ENCODE peak calls at places on chromosomes 7 and 10, in four cellular contexts. W is activated T-cell treated with anti-CD3 and anti-CD28 coated beads, Interleukin-2, amount 50 U/mL, for 72 hours; A is head of caudate nucleus; Z is activated CD8-positive, alpha-beta memory T cell treated with anti-CD3 and anti-CD28 coated beads for 48 hours. N is an unnamed sample.

GRCh38 chr10:79070091-79070610 is 1.4 kb downstream of the ZMIZ1 start:
- DNase-seq in Z (no peak), W (peak; percentile 37), A (peak; percentile 69), N (no peak)

GRCh38 chr7:44981035-44981706 is 2.4 kb upstream of the MYO1G start:
- DNase-seq in Z (no peak), A (no peak), W (peak; percentile 65), N (no peak)

GRCh38 chr10:77763453-77764430 is 126.1 kb upstream of the KCNMA1 start:
- DNase-seq in Z (no peak), W (no peak), A (no peak), N (no peak)

GRCh38 chr7:22885824-22886255 is 63.2 kb upstream of the TOMM7 start:
- DNase-seq in A (peak; percentile 40), Z (peak; percentile 27), W (peak; percentile 74), N (peak; percentile 76)

GRCh38 chr7:149809215-149809614 is 29.0 kb upstream of the ZNF862 start:
- DNase-seq in A (no peak), W (no peak), Z (no peak), N (no peak)

GRCh38 chr10:93746844-93747284 is 10.9 kb upstream of the LGI1 start:
- DNase-seq in A (peak; percentile 56), W (no peak), Z (no peak), N (no peak)

GRCh38 chr7:120874722-120875121 is 16.8 kb upstream of the TSPAN12 start:
- DNase-seq in A (no peak), W (no peak), Z (no peak), N (no peak)

GRCh38 chr7:80145780-80146422 is 11.3 kb downstream of the GNAI1 start:
- DNase-seq in W (no peak), Z (no peak), A (no peak), N (no peak)

GRCh38 chr7:98563183-98563495 is 53.9 kb upstream of the NPTX2 start:
- DNase-seq in Z (no peak), A (no peak), W (no peak), N (no peak)

GRCh38 chr7:36939816-36940215 is 215.5 kb upstream of the AOAH start:
- DNase-seq in W (no peak), Z (no peak), A (no peak), N (no peak)

GRCh38 chr7:105538349-105538748 is 6.3 kb downstream of the RINT1 start:
- DNase-seq in Z (no peak), A (no peak), W (no peak), N (no peak)

GRCh38 chr10:132479603-132480221 is 57.9 kb upstream of the INPP5A start:
- DNase-seq in Z (no peak), A (no peak), W (no peak), N (no peak)

GRCh38 chr10:63236113-63236935 is 103.2 kb downstream of the NRBF2 start:
- DNase-seq in W (peak; percentile 19), A (no peak), Z (no peak), N (no peak)

GRCh38 chr10:118238573-118239240 is 103.4 kb downstream of the FAM204A start:
- DNase-seq in W (no peak), A (no peak), Z (no peak), N (peak; percentile 13)

GRCh38 chr10:111598433-111599059 is 521.7 kb downstream of the ADRA2A start:
- DNase-seq in W (peak; percentile 40), A (peak; percentile 77), Z (peak; percentile 10), N (peak; percentile 8)

GRCh38 chr7:1049801-1050200 is 5.5 kb downstream of the GPR146 start:
- DNase-seq in W (no peak), Z (no peak), A (no peak), N (no peak)

GRCh38 chr7:128017460-128017859 is 13.8 kb downstream of the LRRC4 start:
- DNase-seq in A (peak; percentile 70), Z (no peak), W (no peak), N (no peak)

GRCh38 chr7:115047968-115048720 is 126.2 kb downstream of the MDFIC start:
- DNase-seq in Z (no peak), W (no peak), A (no peak), N (no peak)

GRCh38 chr7:9711259-9711658 is 1262.4 kb upstream of the PHF14 start:
- DNase-seq in Z (no peak), W (no peak), A (no peak), N (no peak)

GRCh38 chr7:134362587-134363483 is 46.1 kb upstream of the SLC35B4 start:
- DNase-seq in W (no peak), A (no peak), Z (no peak), N (no peak)

N was measured in stimulated activated effector memory CD8-positive, alpha-beta T cell treated with anti-CD3 and anti-CD28 coated beads, Interleukin-12 subunit alpha, Interleukin-12 subunit beta, amount 100 ng/mL, for 72 hours.